ENCODE peak calls at places on chromosome 3, in five cellular contexts. One of them, this sample, is unnamed.

GRCh38 chr3:149395107-149396089 is 17.9 kb upstream of the TM4SF1 start:
- DNase-seq in renal cortical epithelial cell: peak; percentile 73
- DNase-seq in CD4-positive, alpha-beta T cell: no peak
- DNase-seq in stimulated activated CD8-positive, alpha-beta memory T cell treated with anti-CD3 and anti-CD28 coated beads, Interleukin-2, amount 100 ng/mL, for 1 hour: no peak
- DNase-seq in nucleus accumbens: no peak
- DNase-seq in this sample: peak; percentile 56

GRCh38 chr3:102936511-102936910 is 501.7 kb downstream of the ZPLD1 start:
- DNase-seq in renal cortical epithelial cell: peak; percentile 4
- DNase-seq in CD4-positive, alpha-beta T cell: no peak
- DNase-seq in stimulated activated CD8-positive, alpha-beta memory T cell treated with anti-CD3 and anti-CD28 coated beads, Interleukin-2, amount 100 ng/mL, for 1 hour: no peak
- DNase-seq in nucleus accumbens: no peak
- DNase-seq in this sample: no peak

GRCh38 chr3:23662079-23662617 is 143.6 kb upstream of the UBE2E1 start:
- DNase-seq in renal cortical epithelial cell: no peak
- DNase-seq in CD4-positive, alpha-beta T cell: no peak
- DNase-seq in stimulated activated CD8-positive, alpha-beta memory T cell treated with anti-CD3 and anti-CD28 coated beads, Interleukin-2, amount 100 ng/mL, for 1 hour: no peak
- DNase-seq in nucleus accumbens: no peak
- DNase-seq in this sample: no peak

GRCh38 chr3:46624976-46625490 is 12.7 kb downstream of the FAM240A start:
- DNase-seq in renal cortical epithelial cell: no peak
- DNase-seq in CD4-positive, alpha-beta T cell: no peak
- DNase-seq in stimulated activated CD8-positive, alpha-beta memory T cell treated with anti-CD3 and anti-CD28 coated beads, Interleukin-2, amount 100 ng/mL, for 1 hour: no peak
- DNase-seq in nucleus accumbens: no peak
- DNase-seq in this sample: no peak

GRCh38 chr3:81592101-81592500 is 169.3 kb downstream of the GBE1 start:
- DNase-seq in renal cortical epithelial cell: peak; percentile 31
- DNase-seq in CD4-positive, alpha-beta T cell: no peak
- DNase-seq in stimulated activated CD8-positive, alpha-beta memory T cell treated with anti-CD3 and anti-CD28 coated beads, Interleukin-2, amount 100 ng/mL, for 1 hour: no peak
- DNase-seq in nucleus accumbens: no peak
- DNase-seq in this sample: peak; percentile 51

GRCh38 chr3:38084019-38084968 is 45.3 kb downstream of the DLEC1 start:
- DNase-seq in renal cortical epithelial cell: peak; percentile 8
- DNase-seq in CD4-positive, alpha-beta T cell: no peak
- DNase-seq in stimulated activated CD8-positive, alpha-beta memory T cell treated with anti-CD3 and anti-CD28 coated beads, Interleukin-2, amount 100 ng/mL, for 1 hour: no peak
- DNase-seq in nucleus accumbens: no peak
- DNase-seq in this sample: no peak

GRCh38 chr3:89114841-89115223 is 7.4 kb downstream of the EPHA3 start:
- DNase-seq in renal cortical epithelial cell: no peak
- DNase-seq in CD4-positive, alpha-beta T cell: no peak
- DNase-seq in stimulated activated CD8-positive, alpha-beta memory T cell treated with anti-CD3 and anti-CD28 coated beads, Interleukin-2, amount 100 ng/mL, for 1 hour: no peak
- DNase-seq in nucleus accumbens: no peak
- DNase-seq in this sample: no peak

GRCh38 chr3:13539671-13540070 is 9.3 kb upstream of the FBLN2 start:
- DNase-seq in renal cortical epithelial cell: no peak
- DNase-seq in CD4-positive, alpha-beta T cell: no peak
- DNase-seq in stimulated activated CD8-positive, alpha-beta memory T cell treated with anti-CD3 and anti-CD28 coated beads, Interleukin-2, amount 100 ng/mL, for 1 hour: no peak
- DNase-seq in nucleus accumbens: no peak
- DNase-seq in this sample: no peak

GRCh38 chr3:169227911-169228310 is 435.6 kb downstream of the MECOM start:
- DNase-seq in renal cortical epithelial cell: no peak
- DNase-seq in CD4-positive, alpha-beta T cell: no peak
- DNase-seq in stimulated activated CD8-positive, alpha-beta memory T cell treated with anti-CD3 and anti-CD28 coated beads, Interleukin-2, amount 100 ng/mL, for 1 hour: no peak
- DNase-seq in nucleus accumbens: no peak
- DNase-seq in this sample: no peak

GRCh38 chr3:177337548-177338331 is 140.5 kb upstream of the TBL1XR1 start:
- DNase-seq in renal cortical epithelial cell: peak; percentile 71
- DNase-seq in CD4-positive, alpha-beta T cell: no peak
- DNase-seq in stimulated activated CD8-positive, alpha-beta memory T cell treated with anti-CD3 and anti-CD28 coated beads, Interleukin-2, amount 100 ng/mL, for 1 hour: peak; percentile 42
- DNase-seq in nucleus accumbens: no peak
- DNase-seq in this sample: peak; percentile 67

GRCh38 chr3:134085034-134085775 is 55.5 kb upstream of the SLCO2A1 start:
- DNase-seq in renal cortical epithelial cell: no peak
- DNase-seq in CD4-positive, alpha-beta T cell: no peak
- DNase-seq in stimulated activated CD8-positive, alpha-beta memory T cell treated with anti-CD3 and anti-CD28 coated beads, Interleukin-2, amount 100 ng/mL, for 1 hour: no peak
- DNase-seq in nucleus accumbens: no peak
- DNase-seq in this sample: peak; percentile 86

GRCh38 chr3:64242435-64242834 is 17.2 kb upstream of the PRICKLE2 start:
- DNase-seq in renal cortical epithelial cell: peak; percentile 68
- DNase-seq in CD4-positive, alpha-beta T cell: no peak
- DNase-seq in stimulated activated CD8-positive, alpha-beta memory T cell treated with anti-CD3 and anti-CD28 coated beads, Interleukin-2, amount 100 ng/mL, for 1 hour: no peak
- DNase-seq in nucleus accumbens: no peak
- DNase-seq in this sample: no peak

GRCh38 chr3:16113704-16114103 is 60.8 kb upstream of the GALNT15 start:
- DNase-seq in renal cortical epithelial cell: no peak
- DNase-seq in CD4-positive, alpha-beta T cell: no peak
- DNase-seq in stimulated activated CD8-positive, alpha-beta memory T cell treated with anti-CD3 and anti-CD28 coated beads, Interleukin-2, amount 100 ng/mL, for 1 hour: no peak
- DNase-seq in nucleus accumbens: no peak
- DNase-seq in this sample: peak; percentile 85

GRCh38 chr3:144187531-144188230 is 216.1 kb downstream of the DIPK2A start:
- DNase-seq in renal cortical epithelial cell: peak; percentile 30
- DNase-seq in CD4-positive, alpha-beta T cell: no peak
- DNase-seq in stimulated activated CD8-positive, alpha-beta memory T cell treated with anti-CD3 and anti-CD28 coated beads, Interleukin-2, amount 100 ng/mL, for 1 hour: no peak
- DNase-seq in nucleus accumbens: no peak
- DNase-seq in this sample: no peak

GRCh38 chr3:71713041-71713440 is 12.2 kb downstream of the EIF4E3 start:
- DNase-seq in renal cortical epithelial cell: peak; percentile 53
- DNase-seq in CD4-positive, alpha-beta T cell: no peak
- DNase-seq in stimulated activated CD8-positive, alpha-beta memory T cell treated with anti-CD3 and anti-CD28 coated beads, Interleukin-2, amount 100 ng/mL, for 1 hour: no peak
- DNase-seq in nucleus accumbens: no peak
- DNase-seq in this sample: peak; percentile 22

GRCh38 chr3:72571638-72572114 is 276.6 kb downstream of the SHQ1 start:
- DNase-seq in renal cortical epithelial cell: peak; percentile 20
- DNase-seq in CD4-positive, alpha-beta T cell: no peak
- DNase-seq in stimulated activated CD8-positive, alpha-beta memory T cell treated with anti-CD3 and anti-CD28 coated beads, Interleukin-2, amount 100 ng/mL, for 1 hour: no peak
- DNase-seq in nucleus accumbens: no peak
- DNase-seq in this sample: no peak

GRCh38 chr3:42732196-42732828 is 29.7 kb upstream of the HHATL start:
- DNase-seq in renal cortical epithelial cell: no peak
- DNase-seq in CD4-positive, alpha-beta T cell: no peak
- DNase-seq in stimulated activated CD8-positive, alpha-beta memory T cell treated with anti-CD3 and anti-CD28 coated beads, Interleukin-2, amount 100 ng/mL, for 1 hour: no peak
- DNase-seq in nucleus accumbens: peak; percentile 91
- DNase-seq in this sample: no peak

GRCh38 chr3:23685484-23686258 is 120.1 kb upstream of the UBE2E1 start:
- DNase-seq in renal cortical epithelial cell: peak; percentile 99
- DNase-seq in CD4-positive, alpha-beta T cell: no peak
- DNase-seq in stimulated activated CD8-positive, alpha-beta memory T cell treated with anti-CD3 and anti-CD28 coated beads, Interleukin-2, amount 100 ng/mL, for 1 hour: no peak
- DNase-seq in nucleus accumbens: peak; percentile 38
- DNase-seq in this sample: peak; percentile 99

GRCh38 chr3:58078610-58079009 is 70.4 kb downstream of the FLNB start:
- DNase-seq in renal cortical epithelial cell: no peak
- DNase-seq in CD4-positive, alpha-beta T cell: no peak
- DNase-seq in stimulated activated CD8-positive, alpha-beta memory T cell treated with anti-CD3 and anti-CD28 coated beads, Interleukin-2, amount 100 ng/mL, for 1 hour: no peak
- DNase-seq in nucleus accumbens: no peak
- DNase-seq in this sample: no peak

GRCh38 chr3:127546970-127547733 is 43.4 kb downstream of the TPRA1 start:
- DNase-seq in renal cortical epithelial cell: no peak
- DNase-seq in CD4-positive, alpha-beta T cell: no peak
- DNase-seq in stimulated activated CD8-positive, alpha-beta memory T cell treated with anti-CD3 and anti-CD28 coated beads, Interleukin-2, amount 100 ng/mL, for 1 hour: no peak
- DNase-seq in nucleus accumbens: no peak
- DNase-seq in this sample: no peak

GRCh38 chr3:184739594-184740505 is 28.0 kb upstream of the MAGEF1 start:
- DNase-seq in renal cortical epithelial cell: no peak
- DNase-seq in CD4-positive, alpha-beta T cell: no peak
- DNase-seq in stimulated activated CD8-positive, alpha-beta memory T cell treated with anti-CD3 and anti-CD28 coated beads, Interleukin-2, amount 100 ng/mL, for 1 hour: no peak
- DNase-seq in nucleus accumbens: no peak
- DNase-seq in this sample: peak; percentile 56

GRCh38 chr3:152331975-152332374 is 63.2 kb downstream of the MBNL1 start:
- DNase-seq in renal cortical epithelial cell: no peak
- DNase-seq in CD4-positive, alpha-beta T cell: no peak
- DNase-seq in stimulated activated CD8-positive, alpha-beta memory T cell treated with anti-CD3 and anti-CD28 coated beads, Interleukin-2, amount 100 ng/mL, for 1 hour: no peak
- DNase-seq in nucleus accumbens: no peak
- DNase-seq in this sample: no peak

GRCh38 chr3:14608298-14608697 is 43.3 kb upstream of the CCDC174 start:
- DNase-seq in renal cortical epithelial cell: no peak
- DNase-seq in CD4-positive, alpha-beta T cell: no peak
- DNase-seq in stimulated activated CD8-positive, alpha-beta memory T cell treated with anti-CD3 and anti-CD28 coated beads, Interleukin-2, amount 100 ng/mL, for 1 hour: no peak
- DNase-seq in nucleus accumbens: no peak
- DNase-seq in this sample: no peak

GRCh38 chr3:101857279-101857678 is 8.0 kb downstream of the NFKBIZ start:
- DNase-seq in renal cortical epithelial cell: peak; percentile 23
- DNase-seq in CD4-positive, alpha-beta T cell: no peak
- DNase-seq in stimulated activated CD8-positive, alpha-beta memory T cell treated with anti-CD3 and anti-CD28 coated beads, Interleukin-2, amount 100 ng/mL, for 1 hour: no peak
- DNase-seq in nucleus accumbens: peak; percentile 0
- DNase-seq in this sample: no peak

GRCh38 chr3:148158210-148158609 is 539.5 kb upstream of the AGTR1 start:
- DNase-seq in renal cortical epithelial cell: peak; percentile 62
- DNase-seq in CD4-positive, alpha-beta T cell: no peak
- DNase-seq in stimulated activated CD8-positive, alpha-beta memory T cell treated with anti-CD3 and anti-CD28 coated beads, Interleukin-2, amount 100 ng/mL, for 1 hour: no peak
- DNase-seq in nucleus accumbens: peak; percentile 44
- DNase-seq in this sample: peak; percentile 72

GRCh38 chr3:170355738-170356595 is 1.5 kb upstream of the SKIL start:
- DNase-seq in renal cortical epithelial cell: peak; percentile 72
- DNase-seq in CD4-positive, alpha-beta T cell: no peak
- DNase-seq in stimulated activated CD8-positive, alpha-beta memory T cell treated with anti-CD3 and anti-CD28 coated beads, Interleukin-2, amount 100 ng/mL, for 1 hour: no peak
- DNase-seq in nucleus accumbens: peak; percentile 36
- DNase-seq in this sample: peak; percentile 59

GRCh38 chr3:48432411-48433371 is 2.8 kb upstream of the PLXNB1 start:
- DNase-seq in renal cortical epithelial cell: no peak
- DNase-seq in CD4-positive, alpha-beta T cell: no peak
- DNase-seq in stimulated activated CD8-positive, alpha-beta memory T cell treated with anti-CD3 and anti-CD28 coated beads, Interleukin-2, amount 100 ng/mL, for 1 hour: no peak
- DNase-seq in nucleus accumbens: no peak
- DNase-seq in this sample: peak; percentile 97

GRCh38 chr3:14869877-14870563 is 51.3 kb downstream of the FGD5 start:
- DNase-seq in renal cortical epithelial cell: no peak
- DNase-seq in CD4-positive, alpha-beta T cell: no peak
- DNase-seq in stimulated activated CD8-positive, alpha-beta memory T cell treated with anti-CD3 and anti-CD28 coated beads, Interleukin-2, amount 100 ng/mL, for 1 hour: no peak
- DNase-seq in nucleus accumbens: no peak
- DNase-seq in this sample: no peak

This sample was measured in bronchial epithelial cell.